ENCODE peak calls at places on chromosomes 13 and 19, in ten cellular contexts. L, P, C, Z, Y, D, H, N, R and B are unnamed samples.

GRCh38 chr13:100514788-100515409 is 73.7 kb downstream of the GGACT start:
- DNase-seq in L (peak), C (peak), R (peak), N (peak), D (peak), Y (peak), H (peak), Z (peak), P (peak), B (peak)

GRCh38 chr19:35959040-35959967 is 23.1 kb downstream of the LRFN3 start:
- DNase-seq in P (peak), C (no peak), D (peak), N (peak), L (peak), R (peak), Y (no peak), H (peak), Z (peak), B (peak)

GRCh38 chr19:19628499-19629134 is 597 bp upstream of the LPAR2 start:
- DNase-seq in N (no peak), P (peak), C (no peak), D (no peak), R (peak), L (peak), H (peak), Y (no peak), Z (no peak), B (peak)

GRCh38 chr19:5934779-5935472 is 20.9 kb downstream of the CAPS start:
- DNase-seq in Z (no peak), D (no peak), P (no peak), H (no peak), Y (peak), C (no peak), N (no peak), R (no peak), L (peak), B (no peak)

GRCh38 chr19:48480476-48481190 is 11.5 kb downstream of the CYTH2 start:
- DNase-seq in L (peak), N (no peak), Y (peak), H (peak), R (peak), D (no peak), C (no peak), Z (peak), P (peak), B (peak)

GRCh38 chr19:39864118-39864517 is 17.9 kb upstream of the FBL start:
- DNase-seq in Y (peak), R (no peak), C (peak), L (no peak), Z (no peak), D (no peak), P (no peak), N (no peak), H (no peak), B (no peak)

GRCh38 chr19:22606954-22607652 is 27.0 kb upstream of the ZNF492 start:
- DNase-seq in L (no peak), Z (no peak), R (no peak), C (no peak), Y (no peak), N (no peak), H (no peak), D (no peak), P (no peak), B (no peak)

GRCh38 chr13:47621931-47622330 is 379.1 kb downstream of the SUCLA2 start:
- DNase-seq in Z (no peak), D (no peak), C (no peak), L (no peak), P (no peak), H (no peak), Y (peak), R (no peak), N (no peak), B (no peak)

GRCh38 chr13:31426395-31426794 is 226.6 kb downstream of the B3GLCT start:
- DNase-seq in Z (no peak), H (no peak), N (no peak), R (no peak), D (no peak), P (no peak), L (no peak), C (no peak), Y (no peak), B (no peak)

GRCh38 chr19:38684078-38684861 is 36.8 kb downstream of the ACTN4 start:
- DNase-seq in H (peak), C (peak), R (no peak), L (peak), N (no peak), P (no peak), Y (peak), D (peak), Z (peak), B (peak)

GRCh38 chr19:43450545-43450997 is 14.8 kb downstream of the LYPD3 start:
- DNase-seq in Z (no peak), L (peak), N (no peak), P (no peak), H (no peak), R (no peak), D (no peak), Y (peak), C (no peak), B (no peak)

GRCh38 chr19:35451278-35452096 is 3.4 kb downstream of the FFAR2 start:
- DNase-seq in R (no peak), C (no peak), L (no peak), Y (no peak), P (no peak), N (no peak), D (no peak), Z (peak), H (peak), B (no peak)

GRCh38 chr19:8569066-8569761 is 8.0 kb downstream of the MYO1F start:
- DNase-seq in C (peak), N (no peak), D (peak), R (no peak), P (no peak), Y (peak), H (peak), Z (peak), L (peak), B (no peak)

GRCh38 chr19:31334849-31335624 is 14.2 kb downstream of the TSHZ3 start:
- DNase-seq in H (no peak), L (no peak), C (no peak), Y (peak), R (no peak), N (no peak), Z (no peak), D (no peak), P (no peak), B (no peak)

GRCh38 chr13:25286308-25286968 is 850 bp downstream of the MTMR6 start:
- DNase-seq in D (no peak), R (peak), Y (peak), H (peak), L (peak), Z (peak), N (no peak), P (peak), C (peak), B (peak)